ENCODE peak calls at places on chromosomes 2 and 18, in eight cellular contexts. Z, D, V, T, M, B, A and Q are unnamed samples.
A peak's percentile ranks its signal among the peaks of the same experiment; 100 is the strongest.

GRCh38 chr2:9629222-9630000 is 1.4 kb downstream of the YWHAQ start:
- DNase-seq in Z (no peak), D (no peak), V (no peak), T (no peak), M (peak; percentile 52), B (no peak), A (peak; percentile 53), Q (no peak)

GRCh38 chr18:32343634-32344033 is 127.0 kb downstream of the GAREM1 start:
- DNase-seq in Z (no peak), D (no peak), V (no peak), T (no peak), M (no peak), B (no peak), A (no peak), Q (no peak)

GRCh38 chr2:145682536-145683157 is 1162.7 kb upstream of the ZEB2 start:
- DNase-seq in Z (peak; percentile 16), D (no peak), V (no peak), T (no peak), M (peak; percentile 24), B (no peak), A (no peak), Q (no peak)

GRCh38 chr2:179020156-179020750 is 29.7 kb downstream of the CCDC141 start:
- DNase-seq in Z (no peak), D (peak; percentile 24), V (no peak), T (no peak), M (no peak), B (peak; percentile 58), A (peak; percentile 31), Q (peak; percentile 37)

GRCh38 chr2:129777146-129777545 is 202.3 kb upstream of the RAB6C start:
- DNase-seq in Z (no peak), D (no peak), V (no peak), T (no peak), M (no peak), B (no peak), A (no peak), Q (no peak)

GRCh38 chr2:42452545-42452944 is 41.2 kb downstream of the KCNG3 start:
- DNase-seq in Z (no peak), D (no peak), V (no peak), T (no peak), M (no peak), B (no peak), A (no peak), Q (no peak)

GRCh38 chr2:27752551-27753237 is 18.8 kb upstream of the MRPL33 start:
- DNase-seq in Z (no peak), D (no peak), V (no peak), T (no peak), M (no peak), B (peak; percentile 75), A (no peak), Q (no peak)

GRCh38 chr2:70143314-70144150 is 47.3 kb downstream of the C2orf42 start:
- DNase-seq in Z (peak; percentile 25), D (peak; percentile 39), V (no peak), T (peak; percentile 67), M (peak; percentile 37), B (peak; percentile 27), A (peak; percentile 51), Q (peak; percentile 43)

GRCh38 chr2:162245051-162245450 is 1.8 kb upstream of the FAP start:
- DNase-seq in Z (no peak), D (no peak), V (no peak), T (no peak), M (peak; percentile 49), B (no peak), A (peak; percentile 24), Q (no peak)

GRCh38 chr2:239747274-239747673 is 277.9 kb downstream of the NDUFA10 start:
- DNase-seq in Z (no peak), D (no peak), V (no peak), T (no peak), M (no peak), B (no peak), A (no peak), Q (no peak)

GRCh38 chr2:106010818-106011355 is 183.2 kb downstream of the UXS1 start:
- DNase-seq in Z (no peak), D (no peak), V (no peak), T (no peak), M (no peak), B (no peak), A (no peak), Q (no peak)

GRCh38 chr2:105042189-105042588 is 4.3 kb downstream of the MRPS9 start:
- DNase-seq in Z (no peak), D (no peak), V (no peak), T (no peak), M (no peak), B (no peak), A (peak; percentile 2), Q (no peak)

GRCh38 chr2:174972924-174973323 is 32.3 kb downstream of the CHN1 start:
- DNase-seq in Z (peak; percentile 74), D (no peak), V (no peak), T (no peak), M (peak; percentile 70), B (no peak), A (peak; percentile 75), Q (no peak)

GRCh38 chr2:10361220-10361588 is 58.5 kb downstream of the HPCAL1 start:
- DNase-seq in Z (no peak), D (no peak), V (no peak), T (no peak), M (no peak), B (no peak), A (peak; percentile 29), Q (no peak)

GRCh38 chr18:50707841-50708240 is 112.0 kb downstream of the MRO start:
- DNase-seq in Z (no peak), D (no peak), V (no peak), T (no peak), M (no peak), B (no peak), A (peak; percentile 15), Q (no peak)

GRCh38 chr2:156350374-156351142 is 18.0 kb upstream of the NR4A2 start:
- DNase-seq in Z (no peak), D (no peak), V (no peak), T (no peak), M (no peak), B (no peak), A (no peak), Q (no peak)

GRCh38 chr18:74840492-74841167 is 243.0 kb downstream of the ZNF407 start:
- DNase-seq in Z (peak; percentile 76), D (no peak), V (no peak), T (no peak), M (peak; percentile 64), B (peak; percentile 87), A (peak; percentile 65), Q (no peak)

GRCh38 chr2:40369619-40370397 is 82.1 kb downstream of the SLC8A1 start:
- DNase-seq in Z (peak; percentile 93), D (no peak), V (no peak), T (no peak), M (peak; percentile 80), B (no peak), A (peak; percentile 67), Q (no peak)

GRCh38 chr2:239763433-239764097 is 261.6 kb downstream of the NDUFA10 start:
- DNase-seq in Z (no peak), D (no peak), V (no peak), T (no peak), M (no peak), B (no peak), A (no peak), Q (no peak)

GRCh38 chr2:98016908-98017700 is 21.4 kb upstream of the TMEM131 start:
- DNase-seq in Z (no peak), D (no peak), V (no peak), T (no peak), M (no peak), B (no peak), A (no peak), Q (no peak)

GRCh38 chr2:127095367-127095641 is 11.7 kb downstream of the BIN1 start:
- DNase-seq in Z (no peak), D (no peak), V (no peak), T (no peak), M (no peak), B (no peak), A (no peak), Q (no peak)

GRCh38 chr2:12399244-12399643 is 317.5 kb upstream of the TRIB2 start:
- DNase-seq in Z (no peak), D (no peak), V (no peak), T (no peak), M (no peak), B (peak; percentile 71), A (no peak), Q (no peak)

GRCh38 chr18:59814872-59815271 is 84.9 kb upstream of the PMAIP1 start:
- DNase-seq in Z (peak; percentile 86), D (no peak), V (no peak), T (no peak), M (peak; percentile 80), B (no peak), A (peak; percentile 73), Q (no peak)

GRCh38 chr2:55965276-55965675 is 41.7 kb upstream of the EFEMP1 start:
- DNase-seq in Z (no peak), D (no peak), V (no peak), T (no peak), M (no peak), B (no peak), A (no peak), Q (no peak)

GRCh38 chr2:180647651-180648050 is 332.8 kb upstream of the UBE2E3 start:
- DNase-seq in Z (no peak), D (no peak), V (no peak), T (no peak), M (no peak), B (no peak), A (peak; percentile 30), Q (no peak)

GRCh38 chr2:67393237-67393636 is 3.9 kb upstream of the ETAA1 start:
- DNase-seq in Z (no peak), D (no peak), V (no peak), T (no peak), M (no peak), B (no peak), A (peak; percentile 31), Q (no peak)

GRCh38 chr2:40401896-40402295 is 50.0 kb downstream of the SLC8A1 start:
- DNase-seq in Z (peak; percentile 94), D (no peak), V (no peak), T (no peak), M (peak; percentile 88), B (no peak), A (peak; percentile 93), Q (no peak)

GRCh38 chr18:24065942-24066341 is 51.4 kb downstream of the TTC39C start:
- DNase-seq in Z (no peak), D (no peak), V (no peak), T (no peak), M (no peak), B (no peak), A (no peak), Q (no peak)

GRCh38 chr2:183404392-183404791 is 280.1 kb downstream of the NUP35 start:
- DNase-seq in Z (no peak), D (no peak), V (no peak), T (no peak), M (no peak), B (no peak), A (no peak), Q (no peak)

GRCh38 chr2:8438996-8439395 is 242.9 kb upstream of the ID2 start:
- DNase-seq in Z (no peak), D (no peak), V (no peak), T (no peak), M (no peak), B (no peak), A (no peak), Q (no peak)

GRCh38 chr2:35410431-35411061 is 945.0 kb upstream of the CRIM1 start:
- DNase-seq in Z (peak; percentile 20), D (peak; percentile 1), V (peak; percentile 18), T (no peak), M (peak; percentile 50), B (no peak), A (peak; percentile 68), Q (no peak)

GRCh38 chr2:42843131-42843530 is 50.7 kb upstream of the HAAO start:
- DNase-seq in Z (no peak), D (no peak), V (no peak), T (peak; percentile 14), M (no peak), B (no peak), A (no peak), Q (no peak)

GRCh38 chr2:167438206-167438605 is 549.9 kb downstream of the XIRP2 start:
- DNase-seq in Z (peak; percentile 76), D (no peak), V (no peak), T (no peak), M (peak; percentile 77), B (no peak), A (peak; percentile 71), Q (no peak)

GRCh38 chr2:155867564-155867963 is 465.0 kb downstream of the NR4A2 start:
- DNase-seq in Z (no peak), D (no peak), V (no peak), T (no peak), M (no peak), B (no peak), A (no peak), Q (no peak)